ENCODE peak calls at places on chromosome X, in four cellular contexts. One of them, this sample, is unnamed.
A peak's percentile ranks its signal among the peaks of the same experiment; 100 is the strongest.

GRCh38 chrX:151488677-151489076 is 74.8 kb upstream of the PASD1 start:
- DNase-seq in GM13976: peak; percentile 23
- DNase-seq in CD8-positive, alpha-beta memory T cell: peak; percentile 45
- DNase-seq in LHCN-M2: no peak
- DNase-seq in this sample: no peak

GRCh38 chrX:38868941-38869378 is 67.7 kb downstream of the MID1IP1 start:
- DNase-seq in LHCN-M2: peak; percentile 34
- DNase-seq in GM13976: no peak
- DNase-seq in CD8-positive, alpha-beta memory T cell: no peak
- DNase-seq in this sample: no peak

GRCh38 chrX:13013353-13014110 is 30.9 kb downstream of the FAM9C start:
- DNase-seq in GM13976: peak; percentile 41
- DNase-seq in LHCN-M2: peak; percentile 29
- DNase-seq in CD8-positive, alpha-beta memory T cell: no peak
- DNase-seq in this sample: no peak

GRCh38 chrX:37504991-37505390 is 66.5 kb upstream of the LANCL3 start:
- DNase-seq in GM13976: no peak
- DNase-seq in CD8-positive, alpha-beta memory T cell: no peak
- DNase-seq in LHCN-M2: no peak
- DNase-seq in this sample: no peak

GRCh38 chrX:55279832-55280231 is 15.1 kb upstream of the PAGE3 start:
- DNase-seq in LHCN-M2: no peak
- DNase-seq in CD8-positive, alpha-beta memory T cell: no peak
- DNase-seq in GM13976: no peak
- DNase-seq in this sample: no peak

GRCh38 chrX:100447563-100448397 is 37.7 kb upstream of the PCDH19 start:
- DNase-seq in LHCN-M2: no peak
- DNase-seq in CD8-positive, alpha-beta memory T cell: no peak
- DNase-seq in GM13976: peak; percentile 46
- DNase-seq in this sample: no peak

GRCh38 chrX:136627381-136627780 is 20.6 kb upstream of the CD40LG start:
- DNase-seq in CD8-positive, alpha-beta memory T cell: peak; percentile 48
- DNase-seq in LHCN-M2: no peak
- DNase-seq in GM13976: no peak
- DNase-seq in this sample: no peak

GRCh38 chrX:6074532-6074931 is 154.1 kb downstream of the NLGN4X start:
- DNase-seq in CD8-positive, alpha-beta memory T cell: no peak
- DNase-seq in LHCN-M2: no peak
- DNase-seq in GM13976: no peak
- DNase-seq in this sample: no peak

GRCh38 chrX:33725556-33726232 is 406.4 kb downstream of the FAM47A start:
- DNase-seq in CD8-positive, alpha-beta memory T cell: no peak
- DNase-seq in LHCN-M2: peak; percentile 1
- DNase-seq in GM13976: peak; percentile 4
- DNase-seq in this sample: no peak

GRCh38 chrX:960821-961220 is 251.6 kb downstream of the CRLF2 start:
- DNase-seq in GM13976: no peak
- DNase-seq in CD8-positive, alpha-beta memory T cell: no peak
- DNase-seq in LHCN-M2: no peak
- DNase-seq in this sample: no peak

GRCh38 chrX:19342331-19342906 is 1.3 kb upstream of the PDHA1 start:
- DNase-seq in GM13976: no peak
- DNase-seq in CD8-positive, alpha-beta memory T cell: no peak
- DNase-seq in LHCN-M2: peak; percentile 28
- DNase-seq in this sample: no peak

GRCh38 chrX:14899607-14900006 is 26.4 kb downstream of the MOSPD2 start:
- DNase-seq in CD8-positive, alpha-beta memory T cell: no peak
- DNase-seq in LHCN-M2: peak; percentile 68
- DNase-seq in GM13976: no peak
- DNase-seq in this sample: peak; percentile 0

GRCh38 chrX:73850124-73851013 is 287.4 kb downstream of the CHIC1 start:
- DNase-seq in GM13976: peak; percentile 32
- DNase-seq in LHCN-M2: peak; percentile 23
- DNase-seq in CD8-positive, alpha-beta memory T cell: no peak
- DNase-seq in this sample: no peak

This sample was measured in activated T-helper 1 cell treated with anti-CD3 and anti-CD28 coated beads, Interleukin-12 subunit alpha, Interleukin-12 subunit beta, Interleukin-2, Interleukin-4 antibody, amounts not matched to agents 30 ng/mL and 10 ng/mL and 1 ng/mL, durations not matched to agents 14 hours and 24 hours and 36 hours.